ENCODE peak calls at places on chromosomes 16 and 17, in five cellular contexts. L, I, P, M and U are unnamed samples. For H3K27me3, the result is how much of the 10 kb centered on the place peaks cover.

GRCh38 chr17:27630607-27631408 is at the start of gene LGALS9:
- DNase-seq in P (peak), L (no peak), I (no peak), M (no peak), U (no peak)

GRCh38 chr17:56754523-56755208 is 79.1 kb downstream of the C17orf67 start:
- DNase-seq in I (no peak), P (no peak), L (no peak), M (peak), U (peak)

GRCh38 chr17:8021565-8022357 is 17.1 kb upstream of the ALOX15B start:
- DNase-seq in P (no peak), M (no peak), L (no peak), I (no peak), U (no peak)

GRCh38 chr16:59164461-59164860 is 430.3 kb upstream of the GOT2 start:
- DNase-seq in L (no peak), M (no peak), P (no peak), I (peak), U (peak)

GRCh38 chr17:78458091-78458490 is 79.6 kb downstream of the PGS1 start:
- DNase-seq in L (no peak), M (no peak), P (no peak), I (no peak), U (no peak)

GRCh38 chr17:32596666-32597065 is 109.9 kb downstream of the CDK5R1 start:
- DNase-seq in P (peak), I (no peak), M (no peak), L (no peak), U (no peak)

GRCh38 chr17:6526362-6527152 is 29.8 kb downstream of the PITPNM3 start:
- DNase-seq in M (no peak), I (peak), P (no peak), L (no peak), U (peak)

GRCh38 chr16:24013733-24014645 is 178.2 kb downstream of the PRKCB start:
- DNase-seq in P (peak), L (no peak), I (no peak), M (no peak), U (no peak)

GRCh38 chr17:47622179-47622549 is 27.6 kb upstream of the KPNB1 start:
- DNase-seq in I (no peak), M (no peak), L (no peak), P (no peak), U (no peak)

GRCh38 chr16:68300736-68301459 is 9.8 kb downstream of the SLC7A6OS start:
- DNase-seq in P (no peak), I (no peak), L (no peak), M (no peak), U (no peak)

GRCh38 chr17:61641084-61641483 is 50.1 kb upstream of the NACA2 start:
- DNase-seq in M (no peak), P (no peak), I (no peak), L (no peak), U (no peak)

GRCh38 chr16:69859105-69859969 is 91.8 kb upstream of the CLEC18A start:
- DNase-seq in I (peak), M (peak), L (peak), P (no peak), U (peak)

GRCh38 chr17:44595216-44595775 is 38.0 kb downstream of the FZD2 start:
- DNase-seq in P (no peak), L (no peak), M (no peak), I (no peak), U (no peak)

GRCh38 chr17:17666111-17666714 is 15.0 kb upstream of the RAI1 start:
- DNase-seq in P (no peak), L (no peak), I (no peak), M (peak), U (no peak)

GRCh38 chr17:28725660-28726395 is at the start of gene TLCD1:
- DNase-seq in L (peak), M (peak), P (no peak), I (peak), U (peak)

GRCh38 chr16:62077998-62078397 is 41.8 kb upstream of the CDH8 start:
- DNase-seq in L (peak), M (no peak), I (no peak), P (no peak), U (peak)

GRCh38 chr17:61579961-61580360 is 11.1 kb downstream of the NACA2 start:
- DNase-seq in I (peak), L (no peak), M (peak), P (no peak), U (peak)

GRCh38 chr17:48071654-48072053 is 23.5 kb downstream of the NFE2L1 start:
- DNase-seq in I (no peak), L (no peak), M (no peak), P (no peak), U (no peak)

GRCh38 chr16:85360323-85361277 is 248.3 kb upstream of the CIBAR2 start:
- DNase-seq in L (no peak), P (no peak), I (no peak), M (no peak), U (no peak)

GRCh38 chr17:17816240-17816814 is 20.5 kb downstream of the SREBF1 start:
- DNase-seq in M (no peak), L (no peak), I (no peak), P (no peak), U (no peak)

GRCh38 chr16:68590201-68590994 is 51.3 kb downstream of the ZFP90 start:
- DNase-seq in L (peak), P (no peak), I (peak), M (peak), U (peak)

GRCh38 chr16:47664653-47665325 is 203.7 kb downstream of the PHKB start:
- DNase-seq in I (no peak), M (peak), P (no peak), L (no peak), U (no peak)

GRCh38 chr17:48646183-48647102 is 20.3 kb upstream of the HOXB9 start:
- DNase-seq in L (peak), I (peak), M (no peak), P (no peak), U (peak)

GRCh38 chr16:80466024-80466986 is 74.5 kb upstream of the DYNLRB2 start:
- DNase-seq in M (peak), P (peak), I (peak), L (peak), U (peak)

GRCh38 chr17:18319604-18320256 is 4.6 kb downstream of the SMCR8 start:
- DNase-seq in P (no peak), M (peak), L (no peak), I (peak), U (peak)

GRCh38 chr17:57870283-57870635 is 20.4 kb upstream of the MRPS23 start:
- DNase-seq in L (no peak), M (no peak), I (no peak), P (no peak), U (no peak)

GRCh38 chr16:86077243-86077940 is 178.4 kb downstream of the IRF8 start:
- DNase-seq in I (no peak), L (no peak), P (no peak), M (no peak), U (no peak)

GRCh38 chr17:17151541-17151940 is 54.6 kb downstream of the PLD6 start:
- DNase-seq in I (no peak), M (no peak), L (no peak), P (no peak), U (no peak)

GRCh38 chr17:80096531-80097306 is 4.7 kb upstream of the GAA start:
- DNase-seq in M (no peak), L (peak), I (no peak), P (no peak), U (no peak)

GRCh38 chr17:58569216-58569615 is 54.8 kb upstream of the MTMR4 start:
- DNase-seq in P (no peak), L (no peak), I (no peak), M (no peak), U (no peak)

GRCh38 chr16:69443809-69444611 is 19.6 kb downstream of the CYB5B start:
- DNase-seq in M (no peak), P (no peak), L (no peak), I (peak), U (no peak)

GRCh38 chr16:5502467-5502869 is 404.9 kb upstream of the EEF2KMT start:
- DNase-seq in I (peak), L (peak), P (no peak), M (peak), U (peak)

GRCh38 chr16:86663691-86664517 is 85.6 kb downstream of the FOXL1 start:
- DNase-seq in I (no peak), L (no peak), P (no peak), M (no peak), U (no peak)

GRCh38 chr16:72282338-72282737 is 110.4 kb upstream of the PMFBP1 start:
- DNase-seq in I (no peak), P (no peak), M (no peak), L (no peak), U (no peak)

GRCh38 chr17:82956726-82957468 is 117.1 kb upstream of the ZNF750 start:
- DNase-seq in P (no peak), M (no peak), L (no peak), I (no peak), U (no peak)

GRCh38 chr17:82959242-82959930 is 119.6 kb upstream of the ZNF750 start:
- DNase-seq in M (no peak), P (no peak), L (no peak), I (no peak), U (no peak)

GRCh38 chr17:82957469-82957795 is 117.6 kb upstream of the ZNF750 start:
- DNase-seq in L (no peak), P (no peak), I (no peak), M (no peak), U (no peak)

GRCh38 chr17:82956146-82956725 is 116.4 kb upstream of the ZNF750 start:
- DNase-seq in P (no peak), M (no peak), I (no peak), L (no peak), U (no peak)

DNA sequence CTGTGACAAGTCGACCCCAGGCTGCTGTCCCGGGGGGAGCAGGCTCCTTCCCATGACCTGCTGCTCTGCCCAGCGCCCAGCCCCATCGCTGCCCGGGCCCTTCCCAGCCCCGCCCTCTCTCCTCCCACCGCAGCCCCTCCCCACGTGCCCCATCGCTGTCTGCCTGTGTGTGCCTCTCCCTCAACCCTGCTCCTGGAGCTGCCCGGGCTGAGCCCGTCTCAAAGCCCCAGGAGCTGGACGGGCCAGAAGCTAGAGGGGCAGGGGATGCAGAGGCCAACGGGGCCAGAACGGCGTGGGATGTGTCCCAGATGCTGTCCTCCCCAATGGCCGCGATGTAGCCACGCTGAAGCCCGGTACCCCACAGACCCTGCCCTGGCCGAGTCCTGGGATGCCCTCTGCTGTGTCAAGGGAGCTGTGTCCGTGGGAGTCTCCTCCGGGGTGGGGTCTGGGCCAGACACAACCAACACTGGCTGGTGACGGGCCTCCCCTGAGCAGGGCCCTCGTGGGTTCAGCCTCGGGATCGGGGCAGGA is 118.2 kb upstream of the ZNF750 start:
- DNase-seq in P (no peak), I (no peak), L (no peak), M (no peak), U (no peak)
- TF ChIP-seq CREB1 in P (no peak), I (no peak), L (no peak), M (no peak), U (no peak)

GRCh38 chr17:40104570-40105471 is 4.4 kb upstream of the NR1D1 start:
- DNase-seq in I (no peak), P (no peak), L (no peak), M (no peak), U (peak)
- H3K27me3 ChIP-seq in I (under half), P (under half), L (under half), M (under half), U (under half)

DNA sequence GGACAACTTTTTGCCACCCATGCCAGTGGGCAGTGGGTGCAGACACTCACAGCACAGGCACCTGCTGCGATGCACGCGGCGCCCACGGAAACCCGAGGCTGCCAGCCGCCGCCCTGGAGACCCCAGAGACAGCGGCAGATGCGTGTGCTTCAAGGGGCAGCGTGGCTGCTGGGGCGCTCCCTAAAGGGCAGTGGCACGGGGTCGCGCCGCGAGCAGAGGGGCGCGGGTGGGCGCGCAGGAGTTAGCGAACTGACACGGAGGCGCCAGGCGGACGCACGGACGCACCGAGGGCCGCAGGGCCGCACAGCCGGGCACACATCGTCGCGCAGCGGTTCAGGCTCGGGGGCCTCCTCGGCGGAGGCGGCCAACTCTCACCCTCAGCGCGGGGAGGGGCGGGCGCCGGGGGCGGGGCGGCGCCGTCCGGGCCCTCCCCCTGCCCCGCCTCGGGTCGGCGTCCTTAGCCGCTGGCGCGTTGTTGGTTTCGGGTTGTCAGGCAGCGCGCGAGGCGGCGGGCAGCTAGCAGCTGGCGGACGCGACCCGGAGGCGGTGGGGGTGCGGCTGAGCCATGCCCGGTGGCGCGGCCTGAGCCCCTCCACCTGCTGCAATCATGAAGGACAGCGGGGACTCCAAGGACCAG is at the start of gene KIF19:
- DNase-seq in I (peak), L (peak), P (no peak), M (no peak), U (peak)
- H3K4me3 ChIP-seq in I (no peak), L (peak), P (no peak), M (peak), U (peak)

DNA sequence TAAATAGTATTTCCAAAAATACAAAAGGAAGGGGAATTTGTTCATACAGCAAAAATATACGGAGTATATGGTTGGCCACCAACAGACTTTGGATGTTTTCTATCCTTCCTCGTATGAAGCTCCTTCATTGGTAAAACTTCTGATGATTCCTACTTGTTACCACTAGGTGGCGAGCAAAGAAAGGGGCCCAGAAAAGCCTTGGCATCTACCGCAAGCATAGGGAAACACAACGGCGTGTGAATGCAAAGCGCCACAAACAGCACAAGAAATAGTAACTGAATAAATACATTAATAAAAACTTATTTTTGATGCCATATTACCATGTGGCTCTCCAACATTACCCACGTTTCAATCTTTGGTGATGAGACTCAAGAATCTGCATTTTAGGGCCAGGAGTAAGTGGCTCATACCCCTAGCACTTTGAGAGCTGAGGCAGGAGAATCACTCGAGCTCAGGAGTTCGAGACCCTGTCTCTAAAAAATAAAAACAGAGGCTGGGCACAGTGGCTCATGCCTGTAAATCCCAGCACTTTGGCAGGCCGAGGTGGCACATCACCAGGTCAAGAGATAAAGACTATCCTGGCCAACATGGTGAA is 34.5 kb downstream of the YWHAE start:
- DNase-seq in P (peak), M (peak), I (peak), L (no peak), U (peak)
- TF ChIP-seq CREB1 in P (no peak), M (no peak), I (no peak), L (no peak), U (no peak)

GRCh38 chr17:45770632-45771472 is 13.3 kb upstream of the CRHR1 start:
- DNase-seq in P (no peak), M (no peak), I (no peak), L (peak), U (peak)
- H3K27me3 ChIP-seq in P (under half), M (under half), I (half or more), L (under half), U (under half)

DNA sequence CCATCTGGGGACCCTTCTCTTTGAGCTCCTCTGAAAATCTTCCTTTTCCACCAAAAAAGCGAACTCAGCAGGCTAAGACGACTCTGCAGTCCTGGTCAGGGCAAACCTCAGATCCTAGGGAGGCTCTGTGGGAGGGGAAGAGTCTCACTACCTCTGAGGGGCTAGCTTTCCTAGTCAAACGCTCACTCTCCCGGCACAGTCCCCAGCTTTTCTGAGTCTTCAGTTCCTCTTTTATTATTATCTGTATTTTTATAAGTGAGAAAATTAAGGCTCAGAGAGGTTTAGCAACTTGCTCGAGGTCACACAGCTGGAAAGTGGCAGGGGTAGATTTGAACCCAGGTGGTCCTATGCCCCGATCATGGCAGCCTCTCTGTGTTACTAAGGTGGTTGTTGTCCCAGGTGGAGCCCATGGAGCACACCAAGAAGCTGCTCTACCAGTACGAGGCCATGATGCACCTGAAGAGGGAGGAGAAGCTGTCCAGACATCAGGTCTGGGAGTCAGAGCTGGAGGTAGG is 9.1 kb upstream of the KATNB1 start:
- DNase-seq in L (no peak), P (no peak), I (no peak), M (no peak), U (no peak)
- H3K4me3 ChIP-seq in L (no peak), P (no peak), I (no peak), M (no peak), U (no peak)

DNA sequence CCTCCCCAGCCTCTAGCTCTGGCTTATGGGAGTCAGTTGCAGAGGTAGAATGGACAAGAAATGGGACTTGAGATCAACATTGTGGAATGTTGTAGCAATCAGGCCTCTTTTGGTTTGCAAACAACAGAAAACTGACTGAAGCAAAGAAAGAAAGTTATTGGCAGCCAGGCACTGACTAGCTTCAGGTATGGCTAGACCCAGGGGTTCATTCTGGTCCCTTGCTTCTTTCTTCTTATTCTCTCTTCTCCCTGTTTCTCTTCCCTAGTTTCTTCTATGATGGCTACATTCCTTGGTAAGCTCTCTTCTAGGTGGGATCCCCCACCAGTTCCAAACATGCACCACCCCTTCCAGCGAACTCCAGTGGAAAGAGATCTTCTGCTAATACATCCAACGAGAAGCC is 154.3 kb downstream of the CPPED1 start:
- DNase-seq in M (no peak), I (no peak), L (no peak), P (no peak), U (no peak)
- TF ChIP-seq CREB1 in M (no peak), I (no peak), L (no peak), P (no peak), U (no peak)